ENCODE peak calls at places on chromosomes 6 and 20, in four cellular contexts. One of them, this sample, is unnamed.

GRCh38 chr20:23356203-23356602 is 5.6 kb downstream of the NXT1 start:
- DNase-seq in GM06990: no peak
- DNase-seq in fibroblast of lung: no peak
- DNase-seq in psoas muscle: no peak
- DNase-seq in this sample: no peak

GRCh38 chr6:88536056-88536455 is 369.9 kb upstream of the CNR1 start:
- DNase-seq in GM06990: no peak
- DNase-seq in fibroblast of lung: no peak
- DNase-seq in psoas muscle: no peak
- DNase-seq in this sample: no peak

GRCh38 chr6:14135865-14136539 is 18.4 kb downstream of the CD83 start:
- DNase-seq in GM06990: no peak
- DNase-seq in fibroblast of lung: no peak
- DNase-seq in psoas muscle: no peak
- DNase-seq in this sample: no peak

GRCh38 chr6:32972353-32973143 is 4.2 kb downstream of the BRD2 start:
- DNase-seq in GM06990: no peak
- DNase-seq in fibroblast of lung: no peak
- DNase-seq in psoas muscle: peak; percentile 46
- DNase-seq in this sample: peak; percentile 64

GRCh38 chr20:17444091-17444490 is 87.1 kb downstream of the BFSP1 start:
- DNase-seq in GM06990: no peak
- DNase-seq in fibroblast of lung: no peak
- DNase-seq in psoas muscle: no peak
- DNase-seq in this sample: no peak

GRCh38 chr6:6686176-6686575 is 97.7 kb downstream of the LY86 start:
- DNase-seq in GM06990: no peak
- DNase-seq in fibroblast of lung: no peak
- DNase-seq in psoas muscle: no peak
- DNase-seq in this sample: no peak

GRCh38 chr20:43590036-43590391 is 723 bp upstream of the IFT52 start:
- DNase-seq in GM06990: no peak
- DNase-seq in fibroblast of lung: no peak
- DNase-seq in psoas muscle: no peak
- DNase-seq in this sample: no peak

GRCh38 chr6:91786474-91787184 is 1199.8 kb upstream of the MAP3K7 start:
- DNase-seq in GM06990: no peak
- DNase-seq in fibroblast of lung: no peak
- DNase-seq in psoas muscle: no peak
- DNase-seq in this sample: no peak

GRCh38 chr6:35258336-35258735 is 1.2 kb upstream of the ZNF76 start:
- DNase-seq in GM06990: no peak
- DNase-seq in fibroblast of lung: no peak
- DNase-seq in psoas muscle: no peak
- DNase-seq in this sample: no peak

GRCh38 chr6:16380220-16380809 is 141.9 kb downstream of the GMPR start:
- DNase-seq in GM06990: peak; percentile 46
- DNase-seq in fibroblast of lung: no peak
- DNase-seq in psoas muscle: no peak
- DNase-seq in this sample: no peak

GRCh38 chr20:61441537-61441936 is 189.5 kb downstream of the CDH4 start:
- DNase-seq in GM06990: no peak
- DNase-seq in fibroblast of lung: no peak
- DNase-seq in psoas muscle: no peak
- DNase-seq in this sample: no peak

GRCh38 chr20:24480523-24480922 is 11.1 kb downstream of the SYNDIG1 start:
- DNase-seq in GM06990: no peak
- DNase-seq in fibroblast of lung: no peak
- DNase-seq in psoas muscle: no peak
- DNase-seq in this sample: no peak

GRCh38 chr6:92497281-92497680 is 922.1 kb downstream of the EPHA7 start:
- DNase-seq in GM06990: no peak
- DNase-seq in fibroblast of lung: no peak
- DNase-seq in psoas muscle: no peak
- DNase-seq in this sample: no peak

GRCh38 chr6:30743099-30744053 is 889 bp upstream of the FLOT1 start:
- DNase-seq in GM06990: peak; percentile 62
- DNase-seq in fibroblast of lung: peak; percentile 29
- DNase-seq in psoas muscle: peak; percentile 41
- DNase-seq in this sample: peak; percentile 23

GRCh38 chr6:167714166-167714565 is 112.5 kb upstream of the AFDN start:
- DNase-seq in GM06990: no peak
- DNase-seq in fibroblast of lung: no peak
- DNase-seq in psoas muscle: no peak
- DNase-seq in this sample: no peak

GRCh38 chr6:142885182-142885867 is 59.7 kb downstream of the HIVEP2 start:
- DNase-seq in GM06990: peak; percentile 63
- DNase-seq in fibroblast of lung: peak; percentile 97
- DNase-seq in psoas muscle: no peak
- DNase-seq in this sample: peak; percentile 62

GRCh38 chr6:79604583-79605037 is 26.5 kb upstream of the SH3BGRL2 start:
- DNase-seq in GM06990: no peak
- DNase-seq in fibroblast of lung: no peak
- DNase-seq in psoas muscle: no peak
- DNase-seq in this sample: no peak

GRCh38 chr6:148533309-148534107 is 190.9 kb downstream of the SASH1 start:
- DNase-seq in GM06990: no peak
- DNase-seq in fibroblast of lung: no peak
- DNase-seq in psoas muscle: no peak
- DNase-seq in this sample: no peak
- H3K36me3 ChIP-seq in GM06990: no peaks in the 10 kb centered on the region
- H3K36me3 ChIP-seq in fibroblast of lung: peaks cover 22% of the 10 kb centered on the region
- H3K36me3 ChIP-seq in psoas muscle: peaks cover 9% of the 10 kb centered on the region
- H3K36me3 ChIP-seq in this sample: no peaks in the 10 kb centered on the region

GRCh38 chr6:50850223-50850751 is 31.6 kb downstream of the TFAP2B start:
- DNase-seq in GM06990: no peak
- DNase-seq in fibroblast of lung: no peak
- DNase-seq in psoas muscle: no peak
- DNase-seq in this sample: no peak
- H3K36me3 ChIP-seq in GM06990: no peaks in the 10 kb centered on the region
- H3K36me3 ChIP-seq in fibroblast of lung: no peaks in the 10 kb centered on the region
- H3K36me3 ChIP-seq in psoas muscle: no peaks in the 10 kb centered on the region
- H3K36me3 ChIP-seq in this sample: no peaks in the 10 kb centered on the region

DNA sequence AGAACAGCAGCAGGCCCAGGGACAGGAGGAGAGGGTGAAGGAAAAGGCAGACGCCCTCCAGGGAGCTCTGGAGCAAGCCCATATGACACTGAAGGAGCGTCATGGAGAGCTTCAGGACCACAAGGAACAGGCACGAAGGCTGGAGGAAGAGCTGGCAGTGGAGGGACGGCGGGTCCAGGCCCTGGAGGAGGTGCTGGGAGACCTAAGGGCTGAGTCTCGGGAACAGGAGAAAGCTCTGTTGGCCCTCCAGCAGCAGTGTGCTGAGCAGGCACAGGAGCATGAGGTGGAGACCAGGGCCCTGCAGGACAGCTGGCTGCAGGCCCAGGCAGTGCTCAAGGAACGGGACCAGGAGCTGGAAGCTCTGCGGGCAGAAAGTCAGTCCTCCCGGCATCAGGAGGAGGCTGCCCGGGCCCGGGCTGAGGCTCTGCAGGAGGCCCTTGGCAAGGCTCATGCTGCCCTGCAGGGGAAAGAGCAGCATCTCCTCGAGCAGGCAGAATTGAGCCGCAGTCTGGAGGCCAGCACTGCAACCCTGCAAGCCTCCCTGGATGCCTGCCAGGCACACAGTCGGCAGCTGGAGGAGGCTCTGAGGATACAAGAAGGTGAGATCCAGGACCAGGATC is 25.5 kb downstream of the C20orf173 start:
- DNase-seq in GM06990: no peak
- DNase-seq in fibroblast of lung: peak; percentile 3
- DNase-seq in psoas muscle: peak; percentile 26
- DNase-seq in this sample: no peak
- H3K36me3 ChIP-seq in GM06990: peaks cover 47% of the 10 kb centered on the region
- H3K36me3 ChIP-seq in fibroblast of lung: peaks cover 41% of the 10 kb centered on the region
- H3K36me3 ChIP-seq in psoas muscle: peaks cover 3% of the 10 kb centered on the region
- H3K36me3 ChIP-seq in this sample: peaks cover 94% of the 10 kb centered on the region

GRCh38 chr6:9516207-9516606 is 898.7 kb downstream of the TFAP2A start:
- DNase-seq in GM06990: no peak
- DNase-seq in fibroblast of lung: peak; percentile 64
- DNase-seq in psoas muscle: no peak
- DNase-seq in this sample: no peak
- H3K36me3 ChIP-seq in GM06990: no peaks in the 10 kb centered on the region
- H3K36me3 ChIP-seq in fibroblast of lung: no peaks in the 10 kb centered on the region
- H3K36me3 ChIP-seq in psoas muscle: no peaks in the 10 kb centered on the region
- H3K36me3 ChIP-seq in this sample: no peaks in the 10 kb centered on the region

GRCh38 chr20:44945261-44945660 is 14.9 kb downstream of the TOMM34 start:
- DNase-seq in GM06990: no peak
- DNase-seq in fibroblast of lung: no peak
- DNase-seq in psoas muscle: no peak
- DNase-seq in this sample: no peak

GRCh38 chr20:44946266-44946852 is 13.8 kb downstream of the TOMM34 start:
- DNase-seq in GM06990: no peak
- DNase-seq in fibroblast of lung: peak; percentile 59
- DNase-seq in psoas muscle: no peak
- DNase-seq in this sample: no peak

GRCh38 chr20:44948513-44948912 is 11.7 kb downstream of the TOMM34 start:
- DNase-seq in GM06990: no peak
- DNase-seq in fibroblast of lung: no peak
- DNase-seq in psoas muscle: no peak
- DNase-seq in this sample: no peak

GRCh38 chr20:44950368-44950767 is 9.8 kb downstream of the TOMM34 start:
- DNase-seq in GM06990: no peak
- DNase-seq in fibroblast of lung: no peak
- DNase-seq in psoas muscle: no peak
- DNase-seq in this sample: no peak

DNA sequence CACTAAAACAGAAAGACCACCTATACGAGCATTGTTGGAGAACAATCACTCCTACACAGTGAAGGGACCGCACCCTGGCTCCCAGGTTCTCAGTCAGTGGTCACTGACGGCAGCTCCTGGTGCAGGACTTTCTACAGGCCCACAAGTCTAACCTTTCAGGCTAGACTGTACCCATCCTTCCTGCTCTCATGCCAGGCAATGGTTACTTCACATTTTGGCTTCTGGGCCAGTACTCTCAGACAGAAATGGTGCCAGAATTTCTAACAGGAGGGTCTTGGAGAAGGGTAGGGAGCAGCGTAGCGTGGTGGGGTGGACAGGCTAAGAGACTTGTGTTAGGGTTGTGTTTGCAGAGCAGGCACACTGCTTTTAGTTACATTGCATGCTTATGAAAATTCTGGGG is 12.1 kb downstream of the TOMM34 start:
- DNase-seq in GM06990: no peak
- DNase-seq in fibroblast of lung: no peak
- DNase-seq in psoas muscle: no peak
- DNase-seq in this sample: no peak
- H3K36me3 ChIP-seq in GM06990: peaks cover 26% of the 10 kb centered on the region
- H3K36me3 ChIP-seq in fibroblast of lung: peaks cover 21% of the 10 kb centered on the region
- H3K36me3 ChIP-seq in psoas muscle: peaks cover 27% of the 10 kb centered on the region
- H3K36me3 ChIP-seq in this sample: peaks cover 82% of the 10 kb centered on the region

DNA sequence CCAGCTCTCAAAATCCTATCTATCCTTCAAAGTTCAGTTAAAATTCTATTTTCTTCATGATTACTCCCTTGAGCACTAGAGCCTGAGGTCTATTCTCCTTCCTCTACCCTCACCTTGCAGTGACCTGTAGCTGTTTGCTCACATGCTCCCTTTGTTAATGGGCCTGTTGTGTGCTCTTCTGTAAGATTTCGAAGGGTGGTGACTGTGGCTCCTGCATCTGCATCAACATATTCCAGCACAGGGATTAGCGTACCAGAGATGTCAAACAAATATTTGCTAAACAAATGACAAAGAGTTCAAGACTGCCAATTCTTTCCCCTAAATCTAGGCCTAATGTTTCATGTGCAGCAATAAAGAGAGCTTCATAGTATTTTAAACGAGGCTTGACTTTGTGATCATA is 69.4 kb downstream of the ELOVL5 start:
- DNase-seq in GM06990: no peak
- DNase-seq in fibroblast of lung: no peak
- DNase-seq in psoas muscle: no peak
- DNase-seq in this sample: no peak
- H3K36me3 ChIP-seq in GM06990: peaks cover 6% of the 10 kb centered on the region
- H3K36me3 ChIP-seq in fibroblast of lung: peaks cover 2% of the 10 kb centered on the region
- H3K36me3 ChIP-seq in psoas muscle: no peaks in the 10 kb centered on the region
- H3K36me3 ChIP-seq in this sample: peaks cover 51% of the 10 kb centered on the region

This sample was measured in CD4-positive, CD25-positive, alpha-beta regulatory T cell.